ENCODE peak calls at places on chromosome 21, in six cellular contexts. One of them, this sample, is unnamed.
A peak's percentile ranks its signal among the peaks of the same experiment; 100 is the strongest.

GRCh38 chr21:33873116-33873515 is 42.5 kb downstream of the ATP5PO start:
- DNase-seq in mesenchymal stem cell: no peak
- DNase-seq in mesendoderm: no peak
- DNase-seq in H1: no peak
- DNase-seq in IMR-90: no peak
- DNase-seq in H9: no peak
- DNase-seq in this sample: no peak

GRCh38 chr21:15839026-15839425 is 109.2 kb downstream of the USP25 start:
- DNase-seq in H1: no peak
- DNase-seq in mesendoderm: no peak
- DNase-seq in IMR-90: no peak
- DNase-seq in H9: no peak
- DNase-seq in mesenchymal stem cell: no peak
- DNase-seq in this sample: no peak

GRCh38 chr21:15514073-15514946 is 215.5 kb upstream of the USP25 start:
- DNase-seq in H9: no peak
- DNase-seq in mesendoderm: peak; percentile 4
- DNase-seq in IMR-90: no peak
- DNase-seq in H1: no peak
- DNase-seq in mesenchymal stem cell: no peak
- DNase-seq in this sample: no peak

GRCh38 chr21:25885405-25885804 is 150.6 kb downstream of the GABPA start:
- DNase-seq in mesenchymal stem cell: peak; percentile 33
- DNase-seq in IMR-90: no peak
- DNase-seq in H9: no peak
- DNase-seq in mesendoderm: no peak
- DNase-seq in H1: no peak
- DNase-seq in this sample: no peak

GRCh38 chr21:18887922-18888602 is 484.5 kb upstream of the TMPRSS15 start:
- DNase-seq in H1: no peak
- DNase-seq in mesenchymal stem cell: no peak
- DNase-seq in IMR-90: no peak
- DNase-seq in H9: no peak
- DNase-seq in mesendoderm: no peak
- DNase-seq in this sample: no peak

GRCh38 chr21:21387891-21388290 is 389.7 kb downstream of the NCAM2 start:
- DNase-seq in H1: no peak
- DNase-seq in mesendoderm: no peak
- DNase-seq in mesenchymal stem cell: no peak
- DNase-seq in IMR-90: no peak
- DNase-seq in H9: no peak
- DNase-seq in this sample: no peak

GRCh38 chr21:29423521-29423920 is 124.8 kb downstream of the BACH1 start:
- DNase-seq in mesenchymal stem cell: no peak
- DNase-seq in mesendoderm: no peak
- DNase-seq in H1: no peak
- DNase-seq in IMR-90: no peak
- DNase-seq in H9: no peak
- DNase-seq in this sample: no peak

GRCh38 chr21:34083357-34083756 is 10.0 kb downstream of the MRPS6 start:
- DNase-seq in mesenchymal stem cell: no peak
- DNase-seq in H9: no peak
- DNase-seq in IMR-90: no peak
- DNase-seq in H1: no peak
- DNase-seq in mesendoderm: no peak
- DNase-seq in this sample: no peak

GRCh38 chr21:28899744-28900143 is 92.9 kb downstream of the LTN1 start:
- DNase-seq in mesendoderm: no peak
- DNase-seq in H9: no peak
- DNase-seq in mesenchymal stem cell: peak; percentile 19
- DNase-seq in H1: no peak
- DNase-seq in IMR-90: peak; percentile 78
- DNase-seq in this sample: no peak

GRCh38 chr21:32406405-32406804 is 6.1 kb upstream of the EVA1C start:
- DNase-seq in H9: no peak
- DNase-seq in mesenchymal stem cell: no peak
- DNase-seq in mesendoderm: no peak
- DNase-seq in IMR-90: no peak
- DNase-seq in H1: no peak
- DNase-seq in this sample: no peak

GRCh38 chr21:17784604-17785402 is 34.4 kb downstream of the C21orf91 start:
- DNase-seq in mesenchymal stem cell: no peak
- DNase-seq in H1: no peak
- DNase-seq in IMR-90: no peak
- DNase-seq in H9: no peak
- DNase-seq in mesendoderm: no peak
- DNase-seq in this sample: no peak

GRCh38 chr21:39633770-39634181 is 21.0 kb downstream of the B3GALT5 start:
- DNase-seq in mesendoderm: no peak
- DNase-seq in H1: no peak
- DNase-seq in H9: no peak
- DNase-seq in mesenchymal stem cell: peak; percentile 88
- DNase-seq in IMR-90: peak; percentile 92
- DNase-seq in this sample: no peak

GRCh38 chr21:21200103-21200938 is 202.1 kb downstream of the NCAM2 start:
- DNase-seq in H1: no peak
- DNase-seq in H9: no peak
- DNase-seq in mesendoderm: peak; percentile 68
- DNase-seq in IMR-90: peak; percentile 99
- DNase-seq in mesenchymal stem cell: peak; percentile 96
- DNase-seq in this sample: no peak

GRCh38 chr21:41667136-41667535 is 99.7 kb downstream of the RIPK4 start:
- DNase-seq in H9: no peak
- DNase-seq in H1: no peak
- DNase-seq in mesenchymal stem cell: no peak
- DNase-seq in IMR-90: no peak
- DNase-seq in mesendoderm: no peak
- DNase-seq in this sample: no peak

DNA sequence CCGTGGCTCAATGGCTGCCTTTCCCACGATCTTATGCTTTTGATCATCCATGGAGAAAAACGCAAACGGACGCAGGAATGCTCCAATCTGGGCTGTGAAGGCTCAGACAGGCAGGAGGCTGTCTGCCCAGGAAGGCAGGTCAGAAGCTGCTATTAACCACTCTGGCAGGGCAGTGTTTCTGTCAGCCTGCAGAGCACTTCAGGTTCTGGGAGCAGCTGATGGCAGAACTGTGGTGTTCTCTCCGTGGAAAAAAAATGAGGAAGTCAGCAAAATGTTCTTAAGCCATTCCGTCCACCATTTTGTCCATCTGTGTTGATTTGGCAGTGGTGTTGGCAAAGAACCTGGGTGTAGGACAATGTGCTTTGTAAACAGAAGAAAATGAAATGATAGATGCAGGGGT is 91.7 kb downstream of the SIM2 start:
- DNase-seq in H1: no peak
- DNase-seq in mesendoderm: no peak
- DNase-seq in IMR-90: peak; percentile 7
- DNase-seq in mesenchymal stem cell: no peak
- DNase-seq in H9: no peak
- DNase-seq in this sample: no peak
- H2BK15ac ChIP-seq in H1: no peak overlapping the region
- H2BK15ac ChIP-seq in mesendoderm: no peak overlapping the region
- H2BK15ac ChIP-seq in IMR-90: no peak overlapping the region
- H2BK15ac ChIP-seq in mesenchymal stem cell: no peak overlapping the region
- H2BK15ac ChIP-seq in H9: no peak overlapping the region
- H2BK15ac ChIP-seq in this sample: no peak overlapping the region

GRCh38 chr21:43893536-43894205 is 28.6 kb downstream of the AGPAT3 start:
- DNase-seq in mesendoderm: no peak
- DNase-seq in H1: no peak
- DNase-seq in H9: no peak
- DNase-seq in mesenchymal stem cell: no peak
- DNase-seq in IMR-90: no peak
- DNase-seq in this sample: no peak
- H2BK15ac ChIP-seq in mesendoderm: no peak overlapping the region
- H2BK15ac ChIP-seq in H1: no peak overlapping the region
- H2BK15ac ChIP-seq in H9: no peak overlapping the region
- H2BK15ac ChIP-seq in mesenchymal stem cell: no peak overlapping the region
- H2BK15ac ChIP-seq in IMR-90: no peak overlapping the region
- H2BK15ac ChIP-seq in this sample: no peak overlapping the region

DNA sequence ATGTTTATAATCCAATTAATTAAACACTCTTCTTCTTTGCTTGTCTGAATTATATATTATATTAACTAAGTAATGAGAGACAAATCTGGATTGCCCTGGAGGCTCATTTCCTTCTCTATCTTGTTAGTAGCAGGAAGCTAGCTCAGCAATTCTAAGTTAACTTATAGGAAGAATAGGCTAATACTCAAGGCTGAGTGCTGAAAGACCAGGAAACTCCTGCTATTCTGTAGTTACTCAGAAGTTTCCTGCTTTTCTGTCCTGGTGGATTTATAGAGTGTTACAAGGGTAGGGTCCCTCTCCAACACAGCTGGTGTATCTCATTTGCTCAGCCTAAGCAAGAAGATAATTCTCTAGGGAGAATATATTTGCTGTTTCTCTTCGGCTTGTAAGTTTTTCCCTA is 29.2 kb downstream of the HSPA13 start:
- DNase-seq in mesenchymal stem cell: no peak
- DNase-seq in H1: no peak
- DNase-seq in IMR-90: no peak
- DNase-seq in mesendoderm: no peak
- DNase-seq in H9: no peak
- DNase-seq in this sample: no peak
- H2BK15ac ChIP-seq in mesenchymal stem cell: no peak overlapping the region
- H2BK15ac ChIP-seq in H1: no peak overlapping the region
- H2BK15ac ChIP-seq in IMR-90: no peak overlapping the region
- H2BK15ac ChIP-seq in mesendoderm: no peak overlapping the region
- H2BK15ac ChIP-seq in H9: no peak overlapping the region
- H2BK15ac ChIP-seq in this sample: no peak overlapping the region

DNA sequence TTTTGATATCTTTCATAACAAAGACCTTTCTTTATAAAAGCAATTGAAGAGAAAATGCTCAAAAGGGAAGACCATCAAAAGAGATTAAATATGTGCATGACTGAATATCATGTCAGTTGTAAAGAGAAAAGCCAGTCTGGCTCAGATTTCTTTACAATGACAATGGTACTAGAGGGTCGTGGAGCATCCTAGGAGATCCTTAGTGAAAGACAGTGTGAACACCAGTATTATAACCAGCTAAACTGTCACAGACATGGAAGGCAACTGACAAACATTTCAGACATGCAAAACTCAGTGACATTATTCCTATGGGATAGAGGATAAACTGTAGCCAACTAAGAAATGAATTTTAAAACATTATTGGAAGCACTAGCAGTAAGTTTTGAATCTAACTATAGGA is 27.1 kb upstream of the ADARB1 start:
- DNase-seq in H1: no peak
- DNase-seq in mesendoderm: no peak
- DNase-seq in mesenchymal stem cell: no peak
- DNase-seq in H9: no peak
- DNase-seq in IMR-90: no peak
- DNase-seq in this sample: no peak
- H2BK15ac ChIP-seq in H1: no peak overlapping the region
- H2BK15ac ChIP-seq in mesendoderm: no peak overlapping the region
- H2BK15ac ChIP-seq in mesenchymal stem cell: no peak overlapping the region
- H2BK15ac ChIP-seq in H9: no peak overlapping the region
- H2BK15ac ChIP-seq in IMR-90: no peak overlapping the region
- H2BK15ac ChIP-seq in this sample: no peak overlapping the region